ENCODE peak calls at places on chromosomes 16 and 17, in nine cellular contexts. A, G, F, W, O, X, Z, D and M are unnamed samples.

GRCh38 chr17:81573794-81574642 is 21.9 kb upstream of the FAAP100 start:
- DNase-seq in A (no peak), G (no peak), F (no peak), W (no peak), O (no peak), X (no peak), Z (no peak), D (no peak), M (no peak)

GRCh38 chr17:61255609-61256008 is 144.0 kb upstream of the TBX2 start:
- DNase-seq in A (no peak), G (no peak), F (no peak), W (no peak), O (no peak), X (no peak), Z (no peak), D (no peak), M (no peak)

GRCh38 chr16:8785408-8785807 is 12.0 kb downstream of the TMEM186 start:
- DNase-seq in A (no peak), G (no peak), F (no peak), W (no peak), O (no peak), X (no peak), Z (no peak), D (no peak), M (no peak)

GRCh38 chr16:14668556-14669223 is 25.4 kb downstream of the PLA2G10 start:
- DNase-seq in A (no peak), G (no peak), F (no peak), W (no peak), O (no peak), X (no peak), Z (no peak), D (no peak), M (no peak)

GRCh38 chr16:30893744-30894539 is at the start of gene BCL7C:
- DNase-seq in A (peak), G (peak), F (peak), W (peak), O (peak), X (peak), Z (peak), D (peak), M (peak)

GRCh38 chr17:47305302-47305923 is 18.3 kb upstream of the EFCAB13 start:
- DNase-seq in A (no peak), G (no peak), F (peak), W (no peak), O (peak), X (no peak), Z (no peak), D (peak), M (peak)

GRCh38 chr16:56625140-56625942 is at the start of gene MT1E:
- DNase-seq in A (peak), G (no peak), F (peak), W (peak), O (peak), X (peak), Z (no peak), D (peak), M (peak)

GRCh38 chr17:20852541-20853370 is 190.1 kb downstream of the USP22 start:
- DNase-seq in A (no peak), G (no peak), F (no peak), W (peak), O (peak), X (no peak), Z (no peak), D (no peak), M (no peak)

GRCh38 chr17:66918896-66919295 is 45.6 kb upstream of the CACNG4 start:
- DNase-seq in A (no peak), G (no peak), F (no peak), W (no peak), O (no peak), X (no peak), Z (no peak), D (no peak), M (no peak)

GRCh38 chr16:51276335-51276734 is 125.3 kb upstream of the SALL1 start:
- DNase-seq in A (no peak), G (no peak), F (no peak), W (no peak), O (no peak), X (no peak), Z (no peak), D (no peak), M (peak)

GRCh38 chr16:30068750-30069574 is 3.4 kb downstream of the ALDOA start:
- DNase-seq in A (no peak), G (no peak), F (no peak), W (peak), O (peak), X (peak), Z (peak), D (no peak), M (no peak)

GRCh38 chr16:14329727-14330363 is 258.7 kb downstream of the MRTFB start:
- DNase-seq in A (no peak), G (no peak), F (no peak), W (no peak), O (no peak), X (no peak), Z (no peak), D (no peak), M (no peak)

GRCh38 chr17:76261421-76262215 is 3.5 kb upstream of the UBALD2 start:
- DNase-seq in A (no peak), G (no peak), F (no peak), W (peak), O (peak), X (no peak), Z (no peak), D (no peak), M (peak)

GRCh38 chr17:79737922-79738578 is 7.3 kb downstream of the ENPP7 start:
- DNase-seq in A (no peak), G (no peak), F (no peak), W (no peak), O (no peak), X (no peak), Z (no peak), D (no peak), M (no peak)

GRCh38 chr16:71249399-71249798 is 18.9 kb upstream of the HYDIN start:
- DNase-seq in A (no peak), G (no peak), F (no peak), W (no peak), O (no peak), X (no peak), Z (no peak), D (no peak), M (no peak)

GRCh38 chr17:4332296-4332970 is 34.0 kb downstream of the UBE2G1 start:
- DNase-seq in A (no peak), G (no peak), F (peak), W (no peak), O (no peak), X (no peak), Z (no peak), D (peak), M (peak)